ENCODE peak calls at places on chromosomes 1 and 21, in five cellular contexts. R is NCI-H146; H is stimulated activated CD4-positive, alpha-beta T cell treated with anti-CD3 and anti-CD28 coated beads, Interleukin-4, amount 100 ng/mL, for 1 hour; B is activated CD4-positive, alpha-beta T cell treated with anti-CD3 and anti-CD28 coated beads for 36 hours; X is NCI-H510A. J is an unnamed sample.

GRCh38 chr1:29498126-29499100 is 262.1 kb downstream of the PTPRU start:
- DNase-seq in R (no peak), H (no peak), B (no peak), X (no peak), J (peak)

GRCh38 chr1:186244825-186245224 is 130.2 kb downstream of the TPR start:
- DNase-seq in R (no peak), H (no peak), B (peak), X (no peak), J (no peak)

GRCh38 chr1:154496381-154496780 is 5.6 kb upstream of the TDRD10 start:
- DNase-seq in R (no peak), H (no peak), B (no peak), X (no peak), J (no peak)

GRCh38 chr1:6873298-6874015 is 88.2 kb downstream of the CAMTA1 start:
- DNase-seq in R (no peak), H (no peak), B (no peak), X (no peak), J (no peak)

GRCh38 chr1:202586018-202586821 is 124.0 kb downstream of the SYT2 start:
- DNase-seq in R (peak), H (no peak), B (no peak), X (no peak), J (no peak)

GRCh38 chr1:42046772-42047552 is 106.2 kb upstream of the GUCA2B start:
- DNase-seq in R (peak), H (no peak), B (no peak), X (peak), J (no peak)

GRCh38 chr1:223711173-223711572 is 1.2 kb upstream of the CAPN2 start:
- DNase-seq in R (peak), H (no peak), B (no peak), X (no peak), J (no peak)

GRCh38 chr1:205570796-205571537 is 60.8 kb downstream of the ELK4 start:
- DNase-seq in R (no peak), H (no peak), B (no peak), X (no peak), J (peak)

GRCh38 chr1:227745568-227745967 is 10.3 kb downstream of the SNAP47 start:
- DNase-seq in R (no peak), H (no peak), B (no peak), X (no peak), J (peak)

GRCh38 chr1:228413241-228414010 is 3.2 kb downstream of the TRIM17 start:
- DNase-seq in R (no peak), H (no peak), B (no peak), X (no peak), J (no peak)

GRCh38 chr1:109040627-109041613 is 982 bp downstream of the WDR47 start:
- DNase-seq in R (peak), H (peak), B (peak), X (no peak), J (peak)

GRCh38 chr21:42172596-42173483 is 46.1 kb upstream of the ABCG1 start:
- DNase-seq in R (no peak), H (no peak), B (no peak), X (no peak), J (no peak)

GRCh38 chr21:33708874-33709273 is 66.6 kb downstream of the ITSN1 start:
- DNase-seq in R (no peak), H (no peak), B (no peak), X (no peak), J (no peak)

GRCh38 chr1:103111926-103112325 is 3.6 kb upstream of the COL11A1 start:
- DNase-seq in R (no peak), H (no peak), B (no peak), X (no peak), J (no peak)

GRCh38 chr1:212313616-212314015 is 28.4 kb downstream of the PPP2R5A start:
- DNase-seq in R (no peak), H (no peak), B (no peak), X (no peak), J (no peak)

GRCh38 chr1:181086926-181087325 is 1.6 kb upstream of the IER5 start:
- DNase-seq in R (no peak), H (no peak), B (no peak), X (no peak), J (no peak)

J was measured in activated effector memory CD4-positive, alpha-beta T cell treated with anti-CD3 and anti-CD28 coated beads, Interleukin-2, amount 50 U/mL, for 16 hours.